ENCODE peak calls at places on chromosomes 16 and 17, in ten cellular contexts. V is cardiac muscle cell, F is thoracic aorta, X is hepatocyte, R is Panc1, K is heart left ventricle, G is lower lobe of right lung, E is DND-41, H is BE2C, A is lower leg skin. I is an unnamed sample.

GRCh38 chr16:15653227-15653626 is 3.2 kb downstream of the NDE1 start:
- DNase-seq in V (peak; percentile 72), F (no peak), X (no peak), R (no peak), K (peak; percentile 50), G (no peak), E (no peak), H (no peak), A (no peak), I (peak; percentile 64)

GRCh38 chr17:62627219-62627903 is at the start of gene MRC2:
- DNase-seq in V (peak; percentile 87), F (peak; percentile 48), X (peak; percentile 74), R (no peak), K (peak; percentile 86), G (peak; percentile 72), E (peak; percentile 82), H (peak; percentile 68), A (no peak), I (no peak)

GRCh38 chr16:78249056-78249455 is 149.6 kb downstream of the WWOX start:
- DNase-seq in V (no peak), F (no peak), X (peak; percentile 81), R (no peak), K (peak; percentile 45), G (peak; percentile 70), E (no peak), H (no peak), A (no peak), I (no peak)

GRCh38 chr17:6505425-6506142 is 50.8 kb downstream of the PITPNM3 start:
- DNase-seq in V (peak; percentile 84), F (no peak), X (no peak), R (no peak), K (no peak), G (peak; percentile 9), E (no peak), H (no peak), A (no peak), I (no peak)

GRCh38 chr16:84692451-84692850 is 7.3 kb upstream of the USP10 start:
- DNase-seq in V (peak; percentile 77), F (no peak), X (no peak), R (no peak), K (no peak), G (no peak), E (no peak), H (no peak), A (no peak), I (no peak)

GRCh38 chr17:43401293-43401692 is 2.5 kb downstream of the ARL4D start:
- DNase-seq in V (peak; percentile 67), F (peak; percentile 35), X (peak; percentile 62), R (peak; percentile 59), K (no peak), G (no peak), E (no peak), H (peak; percentile 52), A (no peak), I (peak; percentile 69)

GRCh38 chr16:74462361-74462760 is 41.1 kb upstream of the CLEC18B start:
- DNase-seq in V (no peak), F (no peak), X (no peak), R (no peak), K (no peak), G (no peak), E (no peak), H (no peak), A (no peak), I (no peak)

GRCh38 chr17:40542562-40543411 is 22.5 kb downstream of the CCR7 start:
- DNase-seq in V (peak; percentile 99), F (no peak), X (peak; percentile 86), R (no peak), K (no peak), G (no peak), E (no peak), H (no peak), A (peak; percentile 79), I (peak; percentile 93)

GRCh38 chr17:50279181-50279526 is 4.9 kb downstream of the TMEM92 start:
- DNase-seq in V (no peak), F (no peak), X (no peak), R (no peak), K (no peak), G (no peak), E (no peak), H (no peak), A (no peak), I (no peak)

GRCh38 chr16:10620120-10620519 is 39.7 kb upstream of the EMP2 start:
- DNase-seq in V (no peak), F (no peak), X (no peak), R (no peak), K (no peak), G (no peak), E (no peak), H (no peak), A (no peak), I (no peak)

GRCh38 chr16:50910698-50911025 is 168.8 kb downstream of the CYLD start:
- DNase-seq in V (no peak), F (no peak), X (no peak), R (no peak), K (no peak), G (no peak), E (no peak), H (no peak), A (no peak), I (no peak)

GRCh38 chr16:51071326-51071725 is 79.7 kb downstream of the SALL1 start:
- DNase-seq in V (no peak), F (no peak), X (no peak), R (no peak), K (no peak), G (no peak), E (no peak), H (no peak), A (no peak), I (no peak)

GRCh38 chr17:17994271-17994670 is 21.6 kb downstream of the DRC3 start:
- DNase-seq in V (peak; percentile 41), F (no peak), X (peak; percentile 46), R (no peak), K (peak; percentile 36), G (no peak), E (peak; percentile 25), H (peak; percentile 64), A (no peak), I (no peak)

GRCh38 chr16:5874899-5875298 is 777.3 kb upstream of the EEF2KMT start:
- DNase-seq in V (no peak), F (no peak), X (no peak), R (no peak), K (no peak), G (no peak), E (no peak), H (no peak), A (no peak), I (no peak)

GRCh38 chr16:47019563-47019962 is 46.1 kb upstream of the DNAJA2 start:
- DNase-seq in V (peak; percentile 21), F (no peak), X (no peak), R (no peak), K (no peak), G (no peak), E (no peak), H (no peak), A (no peak), I (no peak)
- TF ChIP-seq CTCF in V (peak; percentile 21), F (no peak), X (no peak), R (no peak), K (no peak), G (no peak), E (peak; percentile 40), H (peak; percentile 24), A (no peak), I (no peak)

DNA sequence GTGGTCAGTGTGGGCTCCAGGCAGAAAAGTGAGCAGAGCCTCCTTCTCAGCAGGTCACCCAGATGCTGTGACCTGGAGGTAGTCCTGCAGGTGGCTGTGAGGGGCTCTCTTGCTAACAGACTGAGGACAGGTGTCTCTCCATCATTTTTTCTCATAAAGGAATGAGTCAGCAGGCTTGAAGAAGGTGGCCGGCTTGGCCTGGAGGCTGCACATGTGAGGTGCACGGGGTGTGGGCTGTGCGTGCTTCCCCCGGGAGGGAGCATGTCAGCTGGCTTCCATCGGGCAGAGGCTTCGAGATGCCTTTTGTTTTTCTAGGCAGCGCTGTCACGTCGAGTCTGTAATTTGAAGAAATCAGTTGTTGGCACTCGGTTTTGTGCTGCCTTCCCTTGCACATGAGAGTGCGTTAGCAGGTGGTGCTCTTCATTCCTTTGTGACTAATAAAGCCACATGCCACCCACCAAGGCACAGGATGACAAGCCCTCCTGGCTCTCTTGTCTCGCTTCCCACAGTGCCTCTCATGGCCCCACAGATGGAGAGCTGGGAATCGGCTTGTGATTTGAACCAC is 89.8 kb downstream of the NPIPB11 start:
- DNase-seq in V (no peak), F (no peak), X (no peak), R (no peak), K (no peak), G (no peak), E (no peak), H (no peak), A (no peak), I (no peak)
- TF ChIP-seq CTCF in V (no peak), F (no peak), X (no peak), R (no peak), K (no peak), G (no peak), E (no peak), H (no peak), A (no peak), I (no peak)

GRCh38 chr17:79803421-79803996 is 6.6 kb upstream of the CBX8 start:
- DNase-seq in V (no peak), F (no peak), X (no peak), R (no peak), K (no peak), G (no peak), E (no peak), H (no peak), A (no peak), I (no peak)
- TF ChIP-seq CTCF in V (no peak), F (no peak), X (no peak), R (no peak), K (no peak), G (no peak), E (no peak), H (no peak), A (no peak), I (no peak)

GRCh38 chr16:57738844-57739243 is 3.3 kb downstream of the KATNB1 start:
- DNase-seq in V (no peak), F (no peak), X (no peak), R (no peak), K (no peak), G (no peak), E (no peak), H (no peak), A (no peak), I (no peak)

GRCh38 chr16:57735755-57736418 is at the start of gene KATNB1:
- DNase-seq in V (no peak), F (no peak), X (no peak), R (no peak), K (no peak), G (no peak), E (no peak), H (no peak), A (no peak), I (no peak)

GRCh38 chr16:57734925-57735754 is 430 bp upstream of the KATNB1 start:
- DNase-seq in V (peak; percentile 100), F (peak; percentile 98), X (peak; percentile 99), R (peak; percentile 98), K (peak; percentile 99), G (peak; percentile 98), E (peak; percentile 100), H (peak; percentile 100), A (peak; percentile 100), I (peak; percentile 100)

GRCh38 chr16:57734308-57734924 is 1.2 kb upstream of the KATNB1 start:
- DNase-seq in V (no peak), F (no peak), X (no peak), R (no peak), K (peak; percentile 5), G (no peak), E (no peak), H (no peak), A (no peak), I (no peak)

GRCh38 chr16:57736419-57737281 is 1.1 kb downstream of the KATNB1 start:
- DNase-seq in V (peak; percentile 82), F (no peak), X (peak; percentile 83), R (no peak), K (no peak), G (no peak), E (peak; percentile 54), H (peak; percentile 62), A (no peak), I (peak; percentile 23)
- TF ChIP-seq CTCF in V (peak; percentile 9), F (no peak), X (peak; percentile 25), R (no peak), K (peak; percentile 18), G (peak; percentile 15), E (peak; percentile 42), H (peak; percentile 13), A (no peak), I (peak; percentile 6)